ENCODE peak calls at places on chromosome 18, in ten cellular contexts. P is kidney epithelial cell, N is iPS DF 19.7, B is AG08396, A is posterior cingulate gyrus, Q is hepatocyte, F is NCI-H1417, R is Peyer's patch, D is lung, V is SW480. M is an unnamed sample.

GRCh38 chr18:70245941-70246537 is 40.6 kb upstream of the RTTN start:
- DNase-seq in P (no peak), N (no peak), B (no peak), A (no peak), Q (no peak), F (no peak), R (no peak), D (no peak), V (no peak), M (no peak)

GRCh38 chr18:6868033-6868432 is 138.5 kb downstream of the ARHGAP28 start:
- DNase-seq in P (no peak), N (no peak), B (no peak), A (no peak), Q (no peak), F (no peak), R (no peak), D (no peak), V (no peak), M (peak)

GRCh38 chr18:51135361-51135760 is 62.1 kb downstream of the MEX3C start:
- DNase-seq in P (no peak), N (no peak), B (no peak), A (no peak), Q (no peak), F (no peak), R (no peak), D (no peak), V (no peak), M (no peak)

GRCh38 chr18:5972298-5972697 is 77.0 kb upstream of the TMEM200C start:
- DNase-seq in P (no peak), N (no peak), B (no peak), A (no peak), Q (no peak), F (no peak), R (no peak), D (no peak), V (no peak), M (no peak)

GRCh38 chr18:48931680-48932461 is 18.9 kb downstream of the SMAD7 start:
- DNase-seq in P (no peak), N (no peak), B (no peak), A (no peak), Q (no peak), F (no peak), R (no peak), D (no peak), V (no peak), M (no peak)

GRCh38 chr18:23071285-23071684 is 64.0 kb upstream of the CABLES1 start:
- DNase-seq in P (no peak), N (no peak), B (no peak), A (no peak), Q (no peak), F (no peak), R (peak), D (peak), V (peak), M (peak)

GRCh38 chr18:58101291-58101706 is 57.3 kb downstream of the NEDD4L start:
- DNase-seq in P (no peak), N (no peak), B (no peak), A (peak), Q (no peak), F (peak), R (no peak), D (no peak), V (no peak), M (no peak)

GRCh38 chr18:31581498-31582197 is 10.0 kb upstream of the TTR start:
- DNase-seq in P (peak), N (no peak), B (no peak), A (no peak), Q (peak), F (no peak), R (no peak), D (no peak), V (no peak), M (no peak)

GRCh38 chr18:24672165-24672950 is 211.9 kb downstream of the HRH4 start:
- DNase-seq in P (no peak), N (no peak), B (peak), A (no peak), Q (no peak), F (no peak), R (no peak), D (no peak), V (peak), M (no peak)

GRCh38 chr18:9814431-9814830 is 71.3 kb upstream of the TXNDC2 start:
- DNase-seq in P (peak), N (no peak), B (peak), A (no peak), Q (no peak), F (peak), R (no peak), D (no peak), V (no peak), M (no peak)

M was measured in thyroid gland.